ENCODE peak calls at places on chromosomes 6 and 20, in six cellular contexts. I, X, T, K, V and O are unnamed samples.

GRCh38 chr20:24763386-24764026 is 185.6 kb upstream of the CST7 start:
- DNase-seq in I (no peak), X (no peak), T (no peak), K (no peak), V (no peak), O (peak)

GRCh38 chr6:170456334-170456733 is 96.8 kb downstream of the PSMB1 start:
- DNase-seq in I (no peak), X (no peak), T (no peak), K (no peak), V (no peak), O (no peak)

GRCh38 chr20:4083103-4083864 is 67.9 kb upstream of the RNF24 start:
- DNase-seq in I (peak), X (no peak), T (no peak), K (no peak), V (peak), O (peak)

GRCh38 chr6:113630365-113630737 is 226.8 kb upstream of the MARCKS start:
- DNase-seq in I (no peak), X (no peak), T (no peak), K (no peak), V (no peak), O (no peak)

GRCh38 chr20:51510961-51511360 is 31.6 kb downstream of the NFATC2 start:
- DNase-seq in I (no peak), X (no peak), T (no peak), K (no peak), V (no peak), O (no peak)

GRCh38 chr6:134691180-134691579 is 258.7 kb downstream of the ALDH8A1 start:
- DNase-seq in I (no peak), X (no peak), T (no peak), K (no peak), V (no peak), O (no peak)

GRCh38 chr20:58717278-58718091 is 24.9 kb downstream of the NPEPL1 start:
- DNase-seq in I (no peak), X (no peak), T (no peak), K (no peak), V (no peak), O (peak)

GRCh38 chr20:41135187-41135887 is 2.0 kb upstream of the PLCG1 start:
- DNase-seq in I (peak), X (peak), T (no peak), K (no peak), V (peak), O (peak)

GRCh38 chr20:62698231-62698630 is 10.4 kb upstream of the NTSR1 start:
- DNase-seq in I (no peak), X (no peak), T (no peak), K (no peak), V (no peak), O (no peak)

GRCh38 chr20:18223399-18223798 is 64.9 kb upstream of the ZNF133 start:
- DNase-seq in I (no peak), X (peak), T (no peak), K (no peak), V (no peak), O (no peak)

GRCh38 chr20:46814366-46815232 is 80.0 kb upstream of the EYA2 start:
- DNase-seq in I (peak), X (peak), T (peak), K (no peak), V (peak), O (no peak)

GRCh38 chr6:129671442-129672344 is 38.3 kb downstream of the ARHGAP18 start:
- DNase-seq in I (peak), X (no peak), T (no peak), K (no peak), V (no peak), O (no peak)

GRCh38 chr6:142913511-142914047 is 31.4 kb downstream of the HIVEP2 start:
- DNase-seq in I (no peak), X (no peak), T (no peak), K (peak), V (no peak), O (peak)